ENCODE peak calls at places on chromosomes 7 and 10, in five cellular contexts. S is A549, Z is HepG2, J is stomach, R is ovary. K is an unnamed sample.
A peak's percentile ranks its signal among the peaks of the same experiment; 100 is the strongest.

GRCh38 chr7:116209561-116210070 is 723 bp upstream of the TES start:
- DNase-seq in S (no peak), Z (no peak), J (no peak), R (no peak), K (no peak)

GRCh38 chr7:14688208-14688607 is 214.3 kb downstream of the DGKB start:
- DNase-seq in S (no peak), Z (no peak), J (no peak), R (no peak), K (no peak)

GRCh38 chr7:78479348-78479747 is 680.8 kb downstream of the PHTF2 start:
- DNase-seq in S (no peak), Z (no peak), J (no peak), R (no peak), K (no peak)

GRCh38 chr7:11427686-11428273 is 404.2 kb downstream of the THSD7A start:
- DNase-seq in S (peak; percentile 48), Z (peak; percentile 27), J (no peak), R (no peak), K (no peak)

GRCh38 chr10:474406-474805 is 215.1 kb downstream of the DIP2C start:
- DNase-seq in S (no peak), Z (no peak), J (no peak), R (no peak), K (no peak)

GRCh38 chr7:3439333-3440030 is 138.4 kb downstream of the SDK1 start:
- DNase-seq in S (peak; percentile 60), Z (no peak), J (no peak), R (no peak), K (no peak)

GRCh38 chr10:91589015-91589655 is 43.7 kb downstream of the PPP1R3C start:
- DNase-seq in S (no peak), Z (no peak), J (no peak), R (no peak), K (no peak)

GRCh38 chr10:72503241-72503640 is 122.6 kb downstream of the MICU1 start:
- DNase-seq in S (no peak), Z (no peak), J (no peak), R (no peak), K (no peak)

GRCh38 chr7:44757311-44757710 is 8.7 kb downstream of the ZMIZ2 start:
- DNase-seq in S (no peak), Z (no peak), J (no peak), R (no peak), K (no peak)

GRCh38 chr7:35820858-35821257 is 20.0 kb downstream of the SEPTIN7 start:
- DNase-seq in S (no peak), Z (peak; percentile 31), J (no peak), R (no peak), K (no peak)

GRCh38 chr7:35819954-35820703 is 19.3 kb downstream of the SEPTIN7 start:
- DNase-seq in S (no peak), Z (no peak), J (no peak), R (no peak), K (no peak)

GRCh38 chr7:35818513-35818912 is 17.7 kb downstream of the SEPTIN7 start:
- DNase-seq in S (no peak), Z (no peak), J (no peak), R (no peak), K (no peak)

GRCh38 chr7:35817930-35818329 is 17.1 kb downstream of the SEPTIN7 start:
- DNase-seq in S (no peak), Z (no peak), J (no peak), R (no peak), K (no peak)

DNA sequence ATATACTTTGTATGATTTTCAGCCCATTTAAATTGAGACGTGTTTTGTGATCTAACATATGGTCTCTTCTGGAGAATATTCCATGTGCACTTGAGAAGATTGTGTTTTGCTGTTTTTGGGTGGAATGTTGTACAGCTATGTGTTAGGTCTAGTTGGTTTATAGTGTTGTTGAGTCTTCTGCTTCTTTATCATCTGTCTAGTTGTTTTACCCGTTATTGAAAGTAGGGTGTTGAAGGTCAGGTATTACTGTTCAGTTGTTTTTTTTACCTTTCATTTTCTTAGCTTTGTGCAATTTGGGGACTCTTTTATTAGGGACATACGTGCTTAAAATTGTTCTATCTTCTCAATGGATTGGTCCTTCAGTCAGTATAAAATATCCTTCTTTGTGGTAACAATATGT is 18.5 kb downstream of the SEPTIN7 start:
- DNase-seq in S (no peak), Z (no peak), J (no peak), R (no peak), K (no peak)
- TF ChIP-seq CTCF in S (no peak), Z (no peak), J (no peak), R (no peak), K (no peak)

GRCh38 chr10:79445708-79446450 is 455 bp upstream of the ZCCHC24 start:
- DNase-seq in S (peak; percentile 95), Z (peak; percentile 96), J (peak; percentile 98), R (peak; percentile 98), K (peak; percentile 96)
- TF ChIP-seq EP300 in S (no peak), Z (no peak), J (no peak), R (no peak), K (no peak)

DNA sequence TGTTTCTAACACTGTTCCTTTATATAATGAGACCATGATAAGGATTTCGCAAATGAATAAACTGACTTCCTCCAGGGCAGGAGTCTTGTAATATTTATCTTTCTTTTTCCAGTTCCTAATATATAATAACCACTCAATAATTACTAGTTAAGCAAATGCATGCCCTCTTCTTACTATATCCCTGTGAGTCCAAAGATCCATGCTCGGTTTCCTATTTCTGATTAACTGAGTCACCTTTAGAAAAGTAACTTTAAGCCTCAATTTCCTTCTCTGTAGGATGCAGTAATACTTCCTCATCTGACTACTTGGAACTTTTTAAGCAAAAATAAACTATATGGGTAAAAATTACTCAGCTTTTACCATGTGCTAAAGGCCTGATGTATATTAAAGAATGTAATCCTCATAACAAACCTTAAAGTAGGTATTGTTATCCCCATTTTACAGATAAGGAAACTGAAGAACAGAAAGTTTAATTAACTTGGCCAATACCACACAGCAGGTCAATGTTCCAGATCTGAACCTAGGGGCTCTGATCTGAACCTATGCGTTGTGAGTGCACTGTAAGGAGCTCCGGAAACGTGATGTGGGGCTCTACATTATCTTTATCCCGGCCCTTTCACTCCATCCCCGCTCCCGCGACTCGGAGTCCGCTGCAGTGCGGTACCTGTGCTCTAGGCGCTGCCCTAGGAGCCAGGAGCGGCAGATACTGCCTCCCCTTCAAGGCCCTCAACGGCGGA is 463 bp downstream of the COX15 start:
- DNase-seq in S (no peak), Z (no peak), J (no peak), R (no peak), K (no peak)
- TF ChIP-seq CTCF in S (no peak), Z (no peak), J (no peak), R (no peak), K (no peak)

DNA sequence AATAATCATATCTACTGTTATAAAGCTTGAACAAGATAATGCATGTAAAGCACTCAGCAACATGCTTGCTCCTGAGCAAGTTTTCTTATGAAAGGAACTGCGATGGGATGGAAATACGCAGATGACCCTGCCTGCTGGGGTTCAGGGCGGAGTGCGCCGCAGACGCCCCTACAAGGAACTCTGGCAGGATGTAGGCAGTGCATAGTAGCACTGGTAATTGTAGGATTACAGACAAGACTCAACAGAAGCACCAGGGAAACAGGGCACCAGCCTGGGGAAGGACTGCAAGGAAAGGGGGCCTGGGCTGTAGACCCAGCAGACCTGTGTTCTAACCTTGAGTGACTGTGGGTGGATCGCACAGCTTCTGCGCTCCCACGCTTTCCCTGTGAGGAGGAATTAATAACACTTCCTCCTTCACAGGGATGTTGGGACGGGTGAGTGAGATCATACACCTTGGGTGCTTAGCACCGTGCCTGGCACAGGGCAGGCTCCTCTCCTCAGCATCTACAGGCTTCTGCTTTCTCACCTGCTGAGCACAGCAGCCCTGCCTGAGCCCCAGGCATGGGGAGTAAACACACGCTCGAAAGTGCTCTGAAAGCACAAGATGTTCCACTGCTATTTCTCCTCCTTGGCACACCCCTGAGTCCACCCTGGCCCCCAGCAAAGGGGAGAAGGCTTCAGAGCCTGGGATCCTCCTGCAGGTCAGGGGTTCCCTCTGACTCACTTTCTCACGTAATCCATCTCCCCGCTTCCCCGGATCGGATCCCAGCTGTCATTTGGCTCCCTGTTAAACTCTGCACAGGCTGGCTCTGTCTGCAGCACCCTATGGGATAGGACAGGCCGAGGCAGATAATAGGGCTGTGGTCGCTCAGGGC is 19.2 kb downstream of the ITPRIP start:
- DNase-seq in S (no peak), Z (no peak), J (no peak), R (peak; percentile 69), K (no peak)
- TF ChIP-seq EP300 in S (no peak), Z (no peak), J (peak; percentile 50), R (no peak), K (no peak)

DNA sequence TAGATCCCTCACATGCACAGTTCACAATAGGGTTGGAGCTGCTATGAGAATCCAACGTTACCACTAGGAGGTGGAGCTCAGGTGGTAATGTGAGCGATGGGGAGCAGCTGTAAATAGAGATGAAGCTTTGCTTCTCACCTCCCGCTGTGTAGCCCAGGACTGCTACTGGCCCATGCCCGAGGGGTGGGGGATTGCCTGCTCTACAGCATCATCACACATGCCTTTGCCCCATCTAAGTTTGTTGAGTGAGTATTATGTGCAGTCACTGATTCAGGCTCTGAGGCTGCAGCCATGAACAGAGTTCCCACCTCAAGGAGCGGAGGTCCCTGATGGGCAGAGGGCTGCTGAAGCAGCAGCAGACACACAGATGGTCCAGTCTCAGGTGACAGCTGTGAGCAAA is 94.1 kb downstream of the CHST15 start:
- DNase-seq in S (no peak), Z (no peak), J (no peak), R (peak; percentile 14), K (no peak)
- TF ChIP-seq CTCF in S (no peak), Z (no peak), J (no peak), R (no peak), K (no peak)

GRCh38 chr7:110336423-110336822 is 754.5 kb upstream of the LRRN3 start:
- DNase-seq in S (no peak), Z (no peak), J (no peak), R (no peak), K (no peak)
- TF ChIP-seq EP300 in S (no peak), Z (no peak), J (no peak), R (no peak), K (no peak)

GRCh38 chr10:122567056-122567660 is 6.6 kb downstream of the DMBT1 start:
- DNase-seq in S (no peak), Z (no peak), J (peak; percentile 33), R (no peak), K (peak; percentile 30)
- TF ChIP-seq CTCF in S (peak; percentile 42), Z (peak; percentile 66), J (peak; percentile 31), R (no peak), K (peak; percentile 32)

GRCh38 chr7:98569606-98570337 is 47.3 kb upstream of the NPTX2 start:
- DNase-seq in S (no peak), Z (no peak), J (no peak), R (no peak), K (peak; percentile 9)
- TF ChIP-seq EP300 in S (no peak), Z (no peak), J (peak; percentile 88), R (peak; percentile 44), K (peak; percentile 93)

GRCh38 chr10:76675951-76676587 is 961.5 kb downstream of the KCNMA1 start:
- DNase-seq in S (no peak), Z (no peak), J (no peak), R (peak; percentile 40), K (peak; percentile 13)
- TF ChIP-seq CTCF in S (no peak), Z (no peak), J (no peak), R (no peak), K (no peak)

K was measured in transverse colon.